ENCODE peak calls at places on chromosome 3, in ten cellular contexts. Y is adrenal gland, F is ovary, V is Peyer's patch, J is testis, P is prostate gland, R is right lobe of liver, D is IMR-90, Z is vagina, W is HCT116. X is an unnamed sample. For H3K36me3, the result is how much of the 10 kb centered on the place peaks cover.

GRCh38 chr3:100087203-100087602 is 27.1 kb downstream of the FILIP1L start:
- DNase-seq in Z (no peak), W (no peak), D (peak), F (no peak), V (no peak), Y (no peak), J (no peak), R (no peak), P (no peak), X (no peak)

GRCh38 chr3:148269816-148270215 is 427.9 kb upstream of the AGTR1 start:
- DNase-seq in Y (no peak), J (no peak), V (no peak), Z (no peak), P (no peak), W (peak), D (peak), F (no peak), R (no peak), X (no peak)

GRCh38 chr3:73480187-73480672 is 144.5 kb downstream of the PDZRN3 start:
- DNase-seq in J (no peak), Z (no peak), W (no peak), F (no peak), V (no peak), D (no peak), P (no peak), R (no peak), Y (peak), X (no peak)

GRCh38 chr3:105938826-105939225 is 70.0 kb upstream of the CBLB start:
- DNase-seq in W (no peak), V (no peak), F (no peak), P (no peak), R (no peak), Z (no peak), D (no peak), J (no peak), Y (no peak), X (no peak)

GRCh38 chr3:123789760-123790159 is 94.4 kb downstream of the MYLK start:
- DNase-seq in P (no peak), J (no peak), Z (no peak), Y (no peak), W (no peak), R (no peak), D (peak), F (no peak), V (no peak), X (no peak)

GRCh38 chr3:160384639-160385312 is 14.2 kb downstream of the IFT80 start:
- DNase-seq in J (no peak), Y (no peak), F (no peak), D (no peak), W (no peak), V (no peak), R (no peak), P (no peak), Z (no peak), X (no peak)

GRCh38 chr3:36705015-36705414 is 59.3 kb downstream of the DCLK3 start:
- DNase-seq in V (no peak), Y (no peak), R (no peak), J (no peak), Z (no peak), F (no peak), D (no peak), W (no peak), P (no peak), X (no peak)

GRCh38 chr3:174613173-174613572 is 246.0 kb upstream of the NAALADL2 start:
- DNase-seq in R (no peak), Y (no peak), V (no peak), W (no peak), D (no peak), Z (no peak), P (no peak), J (no peak), F (no peak), X (peak)

GRCh38 chr3:52535411-52536111 is 844 bp upstream of the UQCC5 start:
- DNase-seq in Y (peak), J (peak), V (no peak), P (no peak), Z (no peak), R (no peak), F (peak), W (no peak), D (no peak), X (peak)

GRCh38 chr3:134568790-134569189 is 82.0 kb downstream of the KY start:
- DNase-seq in Y (no peak), Z (no peak), W (no peak), V (no peak), D (no peak), F (no peak), R (no peak), P (no peak), J (no peak), X (no peak)

GRCh38 chr3:184180165-184180564 is 5.5 kb downstream of the AP2M1 start:
- DNase-seq in Y (no peak), V (no peak), Z (no peak), D (peak), J (no peak), P (no peak), W (no peak), F (no peak), R (no peak), X (no peak)
- H3K36me3 ChIP-seq in Y (half or more), V (under half), Z (under half), D (half or more), J (under half), P (under half), W (half or more), F (under half), R (half or more), X (under half)

GRCh38 chr3:29525254-29525881 is 244.5 kb downstream of the RBMS3 start:
- DNase-seq in D (peak), V (no peak), W (no peak), Z (no peak), P (peak), F (peak), J (peak), R (peak), Y (peak), X (peak)
- TF ChIP-seq POLR2A in D (no peak), V (no peak), W (no peak), Z (no peak), P (no peak), F (no peak), J (no peak), R (no peak), Y (no peak), X (no peak)

DNA sequence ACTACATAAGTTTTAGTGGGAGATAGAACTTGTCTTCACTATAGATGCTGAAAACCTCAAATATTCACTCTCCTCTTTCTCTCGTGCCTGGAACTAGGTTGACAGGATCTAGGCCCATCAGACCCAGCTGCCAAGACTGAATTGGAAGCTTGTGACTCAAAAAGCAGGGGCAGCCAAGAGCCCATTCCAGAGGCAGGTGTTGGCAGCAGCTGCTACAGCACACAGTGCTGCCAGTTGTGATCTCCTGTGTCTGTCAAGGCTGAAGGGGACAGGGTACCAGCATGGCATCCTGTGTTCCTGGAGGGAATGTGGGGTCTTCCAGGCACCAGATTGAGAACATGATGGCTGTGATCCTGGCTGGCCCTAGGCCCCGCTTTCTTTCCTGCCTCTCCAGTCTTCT is 92.5 kb upstream of the MB21D2 start:
- DNase-seq in W (no peak), P (no peak), R (no peak), F (no peak), V (no peak), D (no peak), Y (no peak), Z (no peak), J (no peak), X (peak)
- H3K36me3 ChIP-seq in W (under half), P (under half), R (under half), F (under half), V (under half), D (under half), Y (under half), Z (under half), J (under half), X (under half)

DNA sequence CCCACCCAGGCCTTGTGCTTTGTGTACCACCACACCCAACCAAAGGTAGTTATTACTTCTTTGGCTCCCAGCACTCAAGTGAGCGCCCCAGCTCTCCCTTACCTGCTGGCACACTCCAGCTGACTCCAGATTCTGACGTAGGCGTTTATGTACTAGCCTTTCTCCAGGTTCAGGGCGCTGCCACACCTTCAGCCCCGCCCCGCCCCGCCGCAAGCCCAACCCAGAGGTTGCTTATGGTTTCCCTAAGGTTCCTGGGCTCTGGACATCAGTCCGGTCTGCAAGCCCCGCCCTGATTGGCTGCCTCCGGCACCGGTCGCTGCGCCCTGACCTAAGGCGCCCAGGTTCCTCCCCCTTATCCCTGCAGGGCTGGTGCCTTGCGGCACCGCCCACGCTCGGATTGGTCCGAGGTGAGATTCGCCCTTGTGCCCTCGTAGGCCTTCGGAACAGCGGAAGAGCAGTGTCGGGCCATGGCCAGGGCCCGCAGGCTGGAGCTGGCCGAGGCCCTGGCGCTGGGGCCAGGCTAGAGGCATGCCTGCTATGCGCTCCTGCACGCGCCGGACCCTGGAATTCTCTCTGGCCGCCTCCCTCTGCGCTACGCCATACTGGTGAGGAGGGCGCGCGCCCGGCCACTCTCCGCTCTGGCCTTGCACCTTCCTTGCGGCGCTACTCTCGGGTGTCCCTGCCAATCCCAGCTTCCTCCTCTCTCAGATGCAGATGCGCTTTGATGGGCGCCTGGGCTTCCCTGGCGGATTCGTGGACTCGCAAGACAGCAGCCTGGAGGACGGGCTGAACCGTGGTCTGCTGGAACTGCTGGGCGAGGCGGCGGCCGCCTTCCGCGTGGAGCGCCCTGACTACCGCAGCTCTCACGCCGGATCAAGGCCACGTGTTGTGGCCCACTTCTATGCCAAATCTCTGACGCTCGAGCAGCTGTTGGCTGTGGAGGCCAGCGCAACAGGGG is 19.8 kb upstream of the NUDT16 start:
- DNase-seq in F (peak), W (peak), Y (peak), J (peak), P (peak), D (peak), V (peak), Z (no peak), R (peak), X (peak)
- TF ChIP-seq POLR2A in F (no peak), W (no peak), Y (peak), J (no peak), P (peak), D (no peak), V (peak), Z (no peak), R (peak), X (peak)

GRCh38 chr3:111956995-111957736 is 21.7 kb upstream of the ABHD10 start:
- DNase-seq in W (no peak), Z (no peak), V (no peak), D (no peak), J (no peak), Y (no peak), P (no peak), F (no peak), R (no peak), X (no peak)
- H3K36me3 ChIP-seq in W (under half), Z (under half), V (under half), D (under half), J (under half), Y (under half), P (under half), F (under half), R (under half), X (under half)